ENCODE peak calls at places on chromosomes 6 and 20, in ten cellular contexts. D is brain microvascular endothelial cell, Y is neuronal stem cell, V is IMR-90, P is GM23338, B is sigmoid colon, A is hepatocyte, M is breast epithelium, U is fibroblast of lung, I is SJSA1. O is an unnamed sample.

GRCh38 chr20:51750037-51750769 is 18.0 kb downstream of the ATP9A start:
- DNase-seq in D (peak), Y (no peak), V (peak), P (no peak), B (peak), A (peak), M (peak), U (peak), I (peak), O (peak)

GRCh38 chr6:112253842-112254816 is at the start of gene LAMA4:
- DNase-seq in D (peak), Y (peak), V (peak), P (peak), B (peak), A (peak), M (peak), U (peak), I (peak), O (peak)

GRCh38 chr20:58907481-58908137 is 55.1 kb downstream of the GNAS start:
- DNase-seq in D (peak), Y (no peak), V (peak), P (no peak), B (peak), A (peak), M (peak), U (peak), I (peak), O (peak)

GRCh38 chr6:78251930-78252329 is 599.1 kb downstream of the MEI4 start:
- DNase-seq in D (no peak), Y (no peak), V (no peak), P (no peak), B (no peak), A (no peak), M (no peak), U (no peak), I (no peak), O (no peak)

GRCh38 chr6:37204014-37204751 is 34.2 kb downstream of the PIM1 start:
- DNase-seq in D (no peak), Y (no peak), V (peak), P (no peak), B (no peak), A (peak), M (no peak), U (peak), I (no peak), O (no peak)

GRCh38 chr6:169529931-169530761 is 171.7 kb downstream of the WDR27 start:
- DNase-seq in D (no peak), Y (no peak), V (peak), P (no peak), B (peak), A (no peak), M (no peak), U (peak), I (no peak), O (peak)

GRCh38 chr6:146950351-146950835 is 253.8 kb upstream of the STXBP5 start:
- DNase-seq in D (no peak), Y (no peak), V (peak), P (no peak), B (no peak), A (peak), M (no peak), U (no peak), I (no peak), O (no peak)

GRCh38 chr20:39225536-39225935 is 263.4 kb downstream of the DHX35 start:
- DNase-seq in D (no peak), Y (no peak), V (no peak), P (peak), B (no peak), A (no peak), M (no peak), U (no peak), I (no peak), O (no peak)

GRCh38 chr20:25336561-25337422 is 53.8 kb downstream of the ABHD12 start:
- DNase-seq in D (peak), Y (no peak), V (peak), P (peak), B (no peak), A (peak), M (no peak), U (peak), I (no peak), O (no peak)

GRCh38 chr6:44733868-44734267 is 346.4 kb downstream of the CDC5L start:
- DNase-seq in D (no peak), Y (no peak), V (no peak), P (no peak), B (peak), A (no peak), M (no peak), U (no peak), I (no peak), O (no peak)

GRCh38 chr6:36132221-36132895 is 2.0 kb downstream of the MAPK13 start:
- DNase-seq in D (no peak), Y (no peak), V (no peak), P (no peak), B (no peak), A (no peak), M (no peak), U (no peak), I (no peak), O (no peak)

GRCh38 chr20:61753196-61753942 is 312.3 kb downstream of the TAF4 start:
- DNase-seq in D (peak), Y (no peak), V (peak), P (no peak), B (peak), A (peak), M (peak), U (peak), I (no peak), O (peak)

GRCh38 chr6:103002282-103002681 is 1608.8 kb downstream of the GRIK2 start:
- DNase-seq in D (no peak), Y (no peak), V (no peak), P (no peak), B (no peak), A (peak), M (no peak), U (no peak), I (no peak), O (no peak)

GRCh38 chr20:61556116-61556515 is 304.1 kb downstream of the CDH4 start:
- DNase-seq in D (peak), Y (no peak), V (peak), P (no peak), B (no peak), A (no peak), M (no peak), U (peak), I (peak), O (peak)

GRCh38 chr6:9614778-9615177 is 800.1 kb downstream of the TFAP2A start:
- DNase-seq in D (no peak), Y (no peak), V (no peak), P (no peak), B (no peak), A (no peak), M (no peak), U (no peak), I (no peak), O (no peak)

GRCh38 chr20:46512943-46513844 is at the start of gene ZNF334:
- DNase-seq in D (peak), Y (peak), V (peak), P (peak), B (peak), A (peak), M (peak), U (peak), I (no peak), O (peak)

GRCh38 chr6:113120577-113121285 is 736.4 kb upstream of the MARCKS start:
- DNase-seq in D (peak), Y (no peak), V (peak), P (peak), B (no peak), A (peak), M (no peak), U (peak), I (peak), O (no peak)

GRCh38 chr6:163347021-163347446 is 67.5 kb upstream of the QKI start:
- DNase-seq in D (peak), Y (no peak), V (no peak), P (no peak), B (no peak), A (no peak), M (no peak), U (peak), I (no peak), O (peak)

GRCh38 chr6:88161921-88162320 is 4.2 kb downstream of the CNR1 start:
- DNase-seq in D (no peak), Y (no peak), V (no peak), P (no peak), B (no peak), A (no peak), M (no peak), U (no peak), I (no peak), O (no peak)

GRCh38 chr6:36221674-36222073 is 25.1 kb downstream of the BRPF3 start:
- DNase-seq in D (no peak), Y (no peak), V (no peak), P (no peak), B (no peak), A (no peak), M (no peak), U (no peak), I (no peak), O (no peak)

GRCh38 chr6:78611886-78612480 is 255.4 kb upstream of the IRAK1BP1 start:
- DNase-seq in D (no peak), Y (no peak), V (no peak), P (peak), B (no peak), A (no peak), M (no peak), U (no peak), I (no peak), O (no peak)

GRCh38 chr20:12975833-12976608 is 32.8 kb upstream of the SPTLC3 start:
- DNase-seq in D (no peak), Y (no peak), V (no peak), P (no peak), B (no peak), A (no peak), M (no peak), U (no peak), I (no peak), O (no peak)

GRCh38 chr6:39724787-39725631 is at the start of gene KIF6:
- DNase-seq in D (peak), Y (peak), V (peak), P (peak), B (peak), A (peak), M (peak), U (peak), I (peak), O (peak)

GRCh38 chr20:7406671-7407070 is 533.6 kb downstream of the HAO1 start:
- DNase-seq in D (no peak), Y (no peak), V (no peak), P (no peak), B (no peak), A (no peak), M (no peak), U (no peak), I (no peak), O (no peak)

GRCh38 chr6:106097368-106098231 is 11.5 kb downstream of the PRDM1 start:
- DNase-seq in D (no peak), Y (no peak), V (peak), P (no peak), B (no peak), A (no peak), M (no peak), U (peak), I (no peak), O (no peak)

GRCh38 chr20:13085275-13085674 is 76.5 kb downstream of the SPTLC3 start:
- DNase-seq in D (no peak), Y (no peak), V (no peak), P (no peak), B (no peak), A (no peak), M (no peak), U (no peak), I (no peak), O (no peak)

GRCh38 chr20:1130849-1131248 is 12.4 kb downstream of the PSMF1 start:
- DNase-seq in D (no peak), Y (no peak), V (no peak), P (no peak), B (no peak), A (no peak), M (no peak), U (no peak), I (no peak), O (peak)

GRCh38 chr6:108655840-108656650 is 95.3 kb downstream of the FOXO3 start:
- DNase-seq in D (peak), Y (no peak), V (peak), P (no peak), B (peak), A (peak), M (no peak), U (peak), I (no peak), O (no peak)

GRCh38 chr6:133333852-133334251 is 92.7 kb downstream of the EYA4 start:
- DNase-seq in D (no peak), Y (no peak), V (no peak), P (no peak), B (no peak), A (no peak), M (no peak), U (no peak), I (no peak), O (no peak)

GRCh38 chr6:157434349-157435016 is 53.5 kb downstream of the ZDHHC14 start:
- DNase-seq in D (no peak), Y (no peak), V (no peak), P (no peak), B (no peak), A (peak), M (peak), U (no peak), I (no peak), O (no peak)

GRCh38 chr6:158040804-158041347 is 59.2 kb downstream of the SYNJ2 start:
- DNase-seq in D (peak), Y (no peak), V (peak), P (no peak), B (peak), A (peak), M (no peak), U (peak), I (peak), O (peak)

GRCh38 chr6:70281923-70282902 is 20.7 kb downstream of the COL9A1 start:
- DNase-seq in D (no peak), Y (peak), V (no peak), P (peak), B (no peak), A (peak), M (no peak), U (no peak), I (no peak), O (no peak)

GRCh38 chr6:141133346-141133745 is 999.4 kb upstream of the GJE1 start:
- DNase-seq in D (no peak), Y (no peak), V (peak), P (no peak), B (no peak), A (no peak), M (no peak), U (peak), I (no peak), O (no peak)

GRCh38 chr6:152973916-152974315 is 8.9 kb downstream of the FBXO5 start:
- DNase-seq in D (no peak), Y (no peak), V (no peak), P (no peak), B (no peak), A (no peak), M (no peak), U (no peak), I (no peak), O (no peak)

GRCh38 chr20:57398231-57398821 is 7.1 kb downstream of the RBM38 start:
- DNase-seq in D (no peak), Y (no peak), V (no peak), P (no peak), B (peak), A (no peak), M (no peak), U (no peak), I (no peak), O (peak)
- H3K27ac ChIP-seq in D (no peak), Y (no peak), V (no peak), P (no peak), B (peak), A (no peak), M (peak), U (no peak), I (no peak), O (no peak)

DNA sequence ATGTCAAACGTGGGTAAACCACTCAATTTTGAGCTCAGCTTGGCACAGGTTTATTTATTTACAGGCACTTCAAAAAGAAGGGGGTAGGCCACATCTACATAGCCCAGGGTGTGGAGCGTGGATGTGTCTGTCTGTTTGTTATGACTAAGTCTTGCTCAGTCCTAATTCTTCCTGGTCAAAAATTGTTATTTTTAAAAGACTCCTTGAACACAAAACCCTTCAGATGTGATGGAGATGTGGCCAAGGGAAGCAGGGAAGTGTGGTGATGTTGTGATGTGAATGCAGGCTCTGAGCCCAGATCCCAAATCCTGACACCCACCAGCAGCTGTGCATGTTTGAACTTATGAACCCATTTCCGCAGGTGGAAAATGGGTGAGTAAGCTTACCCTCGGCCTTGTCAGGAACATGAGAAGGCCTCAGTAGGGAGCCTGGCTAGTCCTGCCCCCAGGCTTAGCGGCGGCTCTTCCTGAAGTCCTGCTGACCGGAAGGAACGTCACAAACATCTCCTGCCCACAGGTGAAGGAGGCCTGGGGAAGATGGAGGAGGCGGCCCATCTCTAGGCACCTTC is 119.7 kb downstream of the MYLK4 start:
- DNase-seq in D (peak), Y (no peak), V (peak), P (no peak), B (no peak), A (no peak), M (no peak), U (peak), I (no peak), O (no peak)
- H3K27ac ChIP-seq in D (peak), Y (no peak), V (peak), P (no peak), B (peak), A (peak), M (peak), U (peak), I (peak), O (no peak)

GRCh38 chr6:150930816-150931215 is 65.3 kb downstream of the MTHFD1L start:
- DNase-seq in D (peak), Y (no peak), V (peak), P (no peak), B (no peak), A (no peak), M (no peak), U (peak), I (no peak), O (no peak)
- H3K27ac ChIP-seq in D (peak), Y (no peak), V (peak), P (no peak), B (no peak), A (no peak), M (no peak), U (peak), I (no peak), O (no peak)

GRCh38 chr20:19495905-19496703 is 262.0 kb upstream of the RIN2 start:
- DNase-seq in D (no peak), Y (no peak), V (no peak), P (no peak), B (no peak), A (no peak), M (no peak), U (peak), I (no peak), O (peak)

GRCh38 chr20:19493794-19494495 is 264.1 kb upstream of the RIN2 start:
- DNase-seq in D (no peak), Y (no peak), V (no peak), P (no peak), B (no peak), A (no peak), M (no peak), U (no peak), I (no peak), O (no peak)

GRCh38 chr20:19492116-19492515 is 265.9 kb upstream of the RIN2 start:
- DNase-seq in D (no peak), Y (no peak), V (no peak), P (no peak), B (no peak), A (no peak), M (no peak), U (no peak), I (no peak), O (no peak)

GRCh38 chr20:19491241-19491640 is 266.8 kb upstream of the RIN2 start:
- DNase-seq in D (no peak), Y (no peak), V (no peak), P (no peak), B (no peak), A (no peak), M (no peak), U (no peak), I (no peak), O (no peak)

DNA sequence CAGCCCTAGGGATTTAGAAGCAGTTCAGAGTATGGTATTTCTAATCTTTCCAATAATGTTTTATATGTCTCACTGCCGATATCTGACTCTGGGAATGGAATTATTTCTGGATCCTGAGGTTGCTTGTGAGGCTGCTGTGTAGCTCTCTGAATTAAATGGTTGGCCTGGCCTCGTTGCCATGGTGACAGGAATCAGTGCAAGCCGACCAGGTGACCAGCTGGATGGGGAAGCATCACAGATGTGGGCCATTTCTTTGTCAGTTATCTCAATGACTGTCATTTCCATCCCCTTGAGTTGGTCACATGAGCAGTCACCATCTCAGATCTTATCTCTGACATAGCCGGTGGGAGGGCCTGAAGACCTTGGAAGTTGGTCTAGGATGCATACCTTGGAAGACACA is 265.1 kb upstream of the RIN2 start:
- DNase-seq in D (no peak), Y (peak), V (no peak), P (peak), B (no peak), A (no peak), M (no peak), U (no peak), I (no peak), O (no peak)
- H3K27ac ChIP-seq in D (no peak), Y (no peak), V (no peak), P (no peak), B (no peak), A (no peak), M (no peak), U (no peak), I (no peak), O (no peak)

GRCh38 chr6:160882019-160882418 is 109.5 kb upstream of the MAP3K4 start:
- DNase-seq in D (no peak), Y (no peak), V (no peak), P (no peak), B (no peak), A (no peak), M (no peak), U (no peak), I (no peak), O (no peak)
- H3K27ac ChIP-seq in D (no peak), Y (no peak), V (no peak), P (no peak), B (no peak), A (no peak), M (no peak), U (no peak), I (no peak), O (no peak)

GRCh38 chr20:2139250-2139649 is 37.6 kb downstream of the STK35 start:
- DNase-seq in D (no peak), Y (no peak), V (no peak), P (no peak), B (no peak), A (no peak), M (no peak), U (no peak), I (no peak), O (no peak)
- H3K27ac ChIP-seq in D (no peak), Y (no peak), V (no peak), P (no peak), B (peak), A (no peak), M (no peak), U (no peak), I (no peak), O (no peak)

GRCh38 chr6:51790946-51791345 is 296.5 kb downstream of the PKHD1 start:
- DNase-seq in D (no peak), Y (no peak), V (no peak), P (no peak), B (no peak), A (no peak), M (no peak), U (no peak), I (no peak), O (no peak)

GRCh38 chr6:51792273-51793030 is 295.0 kb downstream of the PKHD1 start:
- DNase-seq in D (no peak), Y (no peak), V (no peak), P (peak), B (no peak), A (no peak), M (no peak), U (no peak), I (no peak), O (no peak)

GRCh38 chr6:51793393-51793792 is 294.0 kb downstream of the PKHD1 start:
- DNase-seq in D (no peak), Y (no peak), V (no peak), P (no peak), B (no peak), A (no peak), M (no peak), U (no peak), I (no peak), O (no peak)

GRCh38 chr6:51788121-51788520 is 299.3 kb downstream of the PKHD1 start:
- DNase-seq in D (no peak), Y (no peak), V (no peak), P (no peak), B (no peak), A (no peak), M (no peak), U (no peak), I (no peak), O (no peak)
- H3K27ac ChIP-seq in D (no peak), Y (no peak), V (no peak), P (no peak), B (no peak), A (no peak), M (no peak), U (no peak), I (no peak), O (no peak)